ENCODE peak calls at places on chromosomes 16 and 17, in nine cellular contexts. G, I, V, O, D, C, B, E and T are unnamed samples.

GRCh38 chr16:67672739-67673662 is 6.4 kb downstream of the C16orf86 start:
- DNase-seq in C (peak; percentile 75), I (peak; percentile 67), V (peak; percentile 36), E (peak; percentile 89), G (peak; percentile 82), B (peak; percentile 80), O (peak; percentile 59), D (no peak), T (peak; percentile 65)

GRCh38 chr17:21756856-21757619 is 64.7 kb downstream of the KCNJ18 start:
- DNase-seq in I (no peak), E (no peak), V (no peak), O (no peak), D (no peak), C (no peak), B (no peak), G (peak; percentile 35), T (no peak)

GRCh38 chr17:33452797-33453196 is 159.7 kb upstream of the ASIC2 start:
- DNase-seq in V (no peak), E (no peak), I (no peak), G (no peak), O (no peak), C (no peak), B (no peak), D (no peak), T (no peak)

GRCh38 chr17:81491761-81492160 is 20.8 kb downstream of the ACTG1 start:
- DNase-seq in C (no peak), O (no peak), D (no peak), B (no peak), G (no peak), E (no peak), I (no peak), V (no peak), T (no peak)

GRCh38 chr17:80063815-80064585 is 27.6 kb downstream of the CCDC40 start:
- DNase-seq in O (peak; percentile 84), E (peak; percentile 49), B (no peak), D (no peak), V (no peak), I (peak; percentile 80), C (no peak), G (peak; percentile 96), T (no peak)

GRCh38 chr16:65757064-65757463 is 609.4 kb upstream of the CDH5 start:
- DNase-seq in G (no peak), V (no peak), O (no peak), I (peak; percentile 11), D (no peak), C (no peak), E (no peak), B (no peak), T (no peak)

GRCh38 chr17:81508639-81509047 is 4.0 kb downstream of the ACTG1 start:
- DNase-seq in O (peak; percentile 42), B (no peak), I (peak; percentile 52), C (no peak), V (no peak), D (no peak), G (no peak), E (no peak), T (no peak)

GRCh38 chr16:88196471-88197400 is 186.0 kb upstream of the ZNF469 start:
- DNase-seq in D (no peak), E (no peak), G (peak; percentile 50), C (no peak), V (no peak), O (no peak), B (no peak), I (no peak), T (no peak)

GRCh38 chr16:52069866-52070265 is 477.1 kb downstream of the TOX3 start:
- DNase-seq in G (no peak), O (peak; percentile 2), C (no peak), B (peak; percentile 59), I (peak; percentile 11), E (no peak), V (no peak), D (no peak), T (no peak)

GRCh38 chr16:81652798-81653505 is 126.1 kb upstream of the PLCG2 start:
- DNase-seq in O (no peak), B (peak; percentile 68), G (no peak), V (no peak), D (no peak), E (no peak), C (no peak), I (no peak), T (no peak)

GRCh38 chr16:680967-681745 is 946 bp downstream of the STUB1 start:
- DNase-seq in O (peak; percentile 44), V (no peak), E (peak; percentile 70), C (no peak), D (no peak), G (no peak), I (peak; percentile 49), B (peak; percentile 53), T (no peak)

GRCh38 chr17:75601057-75601987 is 13.7 kb downstream of the MYO15B start:
- DNase-seq in E (peak; percentile 89), O (peak; percentile 77), V (peak; percentile 40), D (peak; percentile 47), C (peak; percentile 8), B (peak; percentile 75), I (peak; percentile 5), G (peak; percentile 84), T (peak; percentile 44)

GRCh38 chr16:6096931-6097665 is 999.5 kb upstream of the EEF2KMT start:
- DNase-seq in G (no peak), C (no peak), B (no peak), E (no peak), I (no peak), V (no peak), D (no peak), O (no peak), T (no peak)

GRCh38 chr16:31134091-31134571 is 1.4 kb downstream of the PRSS8 start:
- DNase-seq in V (no peak), I (peak; percentile 24), O (no peak), C (no peak), E (peak; percentile 27), D (no peak), B (no peak), G (no peak), T (no peak)

GRCh38 chr17:8140413-8141029 is 11.7 kb downstream of the PER1 start:
- DNase-seq in O (no peak), V (no peak), C (peak; percentile 6), D (no peak), G (no peak), E (peak; percentile 20), B (no peak), I (no peak), T (no peak)

GRCh38 chr17:3754458-3755334 is 31.0 kb downstream of the HASPIN start:
- DNase-seq in V (peak; percentile 77), O (peak; percentile 93), I (no peak), D (no peak), G (peak; percentile 95), B (peak; percentile 95), E (peak; percentile 96), C (no peak), T (no peak)

DNA sequence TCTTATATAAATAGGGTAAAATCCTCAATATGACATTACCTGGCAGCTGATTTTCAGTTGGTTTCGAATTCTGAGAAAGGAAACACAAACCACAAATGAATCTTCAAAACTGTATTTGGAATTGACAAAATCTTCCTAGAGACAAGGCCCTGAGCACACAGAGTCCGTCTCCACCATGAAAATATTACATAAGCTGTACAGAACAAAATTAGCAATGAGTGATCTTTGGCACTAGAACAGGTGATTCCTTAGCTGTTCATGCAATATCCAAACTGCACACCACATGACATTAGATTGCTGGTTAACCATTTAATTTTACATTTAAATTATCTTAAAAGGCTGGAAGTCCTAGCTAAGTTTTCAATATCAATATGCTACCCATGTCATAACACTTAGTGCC is 31.7 kb downstream of the GJC1 start:
- DNase-seq in I (no peak), G (no peak), E (no peak), C (no peak), V (no peak), D (no peak), B (no peak), O (no peak), T (no peak)
- H3K4me3 ChIP-seq in I (no peak overlapping the region), G (no peak overlapping the region), E (no peak overlapping the region), C (no peak overlapping the region), V (no peak overlapping the region), D (no peak overlapping the region), B (no peak overlapping the region), O (no peak overlapping the region), T (peak overlapping the region; percentile 43)

DNA sequence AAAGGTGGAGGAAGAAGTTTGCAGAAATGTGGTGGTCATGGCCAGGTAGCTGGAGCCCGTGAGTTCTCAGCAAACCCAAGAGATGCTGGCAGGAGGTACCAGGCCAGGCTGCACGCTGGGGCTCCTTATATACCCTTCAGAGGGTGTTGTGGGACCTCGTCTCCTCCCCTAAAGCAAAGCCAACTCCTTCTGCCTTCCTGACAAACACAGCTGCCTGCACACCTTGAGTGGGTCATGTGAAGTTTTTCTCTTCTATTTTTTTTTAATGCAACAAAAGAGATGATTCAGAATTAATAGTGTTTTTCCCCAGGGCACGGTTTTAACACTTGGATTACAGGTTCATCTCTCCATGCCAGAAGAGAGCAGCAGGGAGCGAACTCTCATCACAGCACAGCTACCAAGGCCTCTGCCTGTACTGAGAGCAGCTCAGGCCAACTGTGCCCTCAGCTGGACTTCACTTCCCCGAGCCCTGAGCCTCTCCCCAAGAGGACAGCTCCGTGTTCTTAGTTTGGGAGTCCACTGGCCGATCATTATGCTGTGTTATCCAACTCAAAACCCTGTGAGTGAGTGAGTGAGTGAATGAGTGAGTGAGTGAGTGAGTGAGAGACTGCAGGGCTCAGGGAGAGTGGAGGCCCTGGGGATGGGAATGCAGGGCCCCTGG is at the start of gene KRT15:
- DNase-seq in G (no peak), V (no peak), D (no peak), E (no peak), I (peak; percentile 28), O (peak; percentile 81), B (no peak), C (no peak), T (no peak)
- H3K27ac ChIP-seq in G (no peak within 1 kb of the TSS), V (no peak within 1 kb of the TSS), D (no peak within 1 kb of the TSS), E (peak within 1 kb of the TSS; percentile 12), I (no peak within 1 kb of the TSS), O (peak within 1 kb of the TSS; percentile 97), B (no peak within 1 kb of the TSS), C (no peak within 1 kb of the TSS), T (no peak within 1 kb of the TSS)

GRCh38 chr16:35298460-35299243 is 1839.2 kb downstream of the TP53TG3F start:
- DNase-seq in V (no peak), D (no peak), E (no peak), I (no peak), C (no peak), B (no peak), O (no peak), G (no peak), T (no peak)
- H3K9me3 ChIP-seq in V (no peaks in the 10 kb centered on the region), D (no peaks in the 10 kb centered on the region), E (no peaks in the 10 kb centered on the region), I (peaks cover 26% of the 10 kb centered on the region), C (no peaks in the 10 kb centered on the region), B (no peaks in the 10 kb centered on the region), O (no peaks in the 10 kb centered on the region), G (no peaks in the 10 kb centered on the region), T (no peaks in the 10 kb centered on the region)

DNA sequence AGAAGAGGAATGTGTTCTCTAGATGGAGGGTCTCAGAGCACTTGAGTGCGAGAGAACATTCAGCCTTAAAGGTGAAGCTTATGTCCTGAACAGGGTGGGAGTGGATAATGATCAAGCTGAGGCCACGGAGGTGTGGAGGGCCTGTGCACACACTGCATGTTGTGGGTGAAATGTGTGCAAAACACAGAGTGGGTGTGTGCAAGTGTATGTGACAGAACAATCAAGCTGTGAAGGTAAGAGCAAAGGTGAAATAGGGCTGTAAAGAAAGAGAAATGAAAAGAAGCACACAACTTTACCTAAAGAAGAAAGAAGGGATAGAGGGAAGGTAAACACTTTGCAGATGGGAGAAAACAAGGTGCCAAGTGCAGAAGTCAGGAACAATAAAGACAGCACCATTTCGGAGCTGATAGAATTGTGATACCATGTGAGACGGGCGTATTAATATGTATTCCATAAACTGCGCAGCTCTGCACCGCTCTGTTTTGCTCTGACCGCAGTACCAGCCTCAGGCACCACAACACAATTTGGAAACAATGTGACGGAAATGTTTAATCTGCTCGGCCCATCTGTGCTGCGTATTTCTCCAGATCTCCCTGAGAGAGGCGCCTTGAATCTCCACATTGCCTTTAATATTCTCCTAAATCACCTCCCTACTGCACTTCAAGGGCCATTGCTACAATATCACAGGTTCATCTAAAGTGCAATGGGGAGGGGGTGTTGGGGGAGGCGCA is 40.6 kb downstream of the SNX11 start:
- DNase-seq in I (no peak), O (no peak), B (no peak), C (no peak), V (no peak), E (no peak), G (no peak), D (no peak), T (no peak)
- H3K4me3 ChIP-seq in I (no peak overlapping the region), O (no peak overlapping the region), B (no peak overlapping the region), C (no peak overlapping the region), V (no peak overlapping the region), E (no peak overlapping the region), G (no peak overlapping the region), D (no peak overlapping the region), T (no peak overlapping the region)